ENCODE peak calls at places on chromosomes 1 and 21, in eight cellular contexts. I, D, Z, T, W, N, K and J are unnamed samples.

GRCh38 chr21:37071561-37072238 is 1.2 kb downstream of the PIGP start:
- DNase-seq in I (peak; percentile 14), D (no peak), Z (no peak), T (peak; percentile 61), W (peak; percentile 85), N (peak; percentile 52), K (peak; percentile 18), J (no peak)

GRCh38 chr1:24154215-24154614 is 11.3 kb upstream of the IL22RA1 start:
- DNase-seq in I (no peak), D (no peak), Z (no peak), T (no peak), W (no peak), N (no peak), K (no peak), J (no peak)

GRCh38 chr21:45559216-45560105 is 17.2 kb upstream of the SLC19A1 start:
- DNase-seq in I (no peak), D (no peak), Z (no peak), T (no peak), W (no peak), N (no peak), K (no peak), J (no peak)

GRCh38 chr1:6628971-6629479 is 4.4 kb downstream of the THAP3 start:
- DNase-seq in I (no peak), D (no peak), Z (no peak), T (no peak), W (no peak), N (no peak), K (no peak), J (no peak)

GRCh38 chr1:181452746-181453145 is 30.6 kb upstream of the CACNA1E start:
- DNase-seq in I (no peak), D (no peak), Z (no peak), T (no peak), W (no peak), N (no peak), K (no peak), J (no peak)

GRCh38 chr1:230067441-230067870 is 418 bp downstream of the GALNT2 start:
- DNase-seq in I (peak; percentile 39), D (peak; percentile 15), Z (no peak), T (no peak), W (peak; percentile 76), N (no peak), K (no peak), J (no peak)

GRCh38 chr1:37078866-37079265 is 44.6 kb upstream of the GRIK3 start:
- DNase-seq in I (no peak), D (no peak), Z (no peak), T (no peak), W (no peak), N (no peak), K (no peak), J (no peak)

GRCh38 chr1:70745199-70745598 is 302.4 kb downstream of the PTGER3 start:
- DNase-seq in I (no peak), D (no peak), Z (no peak), T (no peak), W (peak; percentile 48), N (no peak), K (no peak), J (no peak)

GRCh38 chr21:43872549-43873198 is 7.7 kb downstream of the AGPAT3 start:
- DNase-seq in I (no peak), D (no peak), Z (no peak), T (no peak), W (no peak), N (no peak), K (no peak), J (no peak)

GRCh38 chr1:200153277-200154055 is 126.0 kb downstream of the NR5A2 start:
- DNase-seq in I (peak; percentile 60), D (peak; percentile 64), Z (no peak), T (no peak), W (no peak), N (no peak), K (peak; percentile 49), J (no peak)

GRCh38 chr1:234729566-234729965 is 119.6 kb upstream of the IRF2BP2 start:
- DNase-seq in I (no peak), D (no peak), Z (no peak), T (no peak), W (peak; percentile 50), N (no peak), K (no peak), J (no peak)

GRCh38 chr1:151553659-151554058 is 13.6 kb downstream of the TUFT1 start:
- DNase-seq in I (no peak), D (no peak), Z (no peak), T (no peak), W (no peak), N (no peak), K (no peak), J (no peak)

GRCh38 chr1:214310010-214310409 is 29.1 kb downstream of the SMYD2 start:
- DNase-seq in I (no peak), D (no peak), Z (no peak), T (no peak), W (peak; percentile 46), N (no peak), K (no peak), J (no peak)

GRCh38 chr1:231613419-231614349 is 12.9 kb upstream of the DISC1 start:
- DNase-seq in I (no peak), D (no peak), Z (no peak), T (no peak), W (no peak), N (no peak), K (no peak), J (no peak)

GRCh38 chr1:23548704-23549143 is 10.6 kb downstream of the ID3 start:
- DNase-seq in I (no peak), D (no peak), Z (no peak), T (no peak), W (peak; percentile 31), N (no peak), K (no peak), J (no peak)

GRCh38 chr1:75985827-75986226 is 53.6 kb upstream of the ASB17 start:
- DNase-seq in I (no peak), D (no peak), Z (no peak), T (no peak), W (peak; percentile 65), N (no peak), K (no peak), J (no peak)

GRCh38 chr1:3352084-3352951 is 102.1 kb upstream of the ARHGEF16 start:
- DNase-seq in I (no peak), D (no peak), Z (no peak), T (peak; percentile 13), W (peak; percentile 9), N (peak; percentile 25), K (no peak), J (peak; percentile 73)

GRCh38 chr21:31524140-31524539 is 135.4 kb upstream of the SOD1 start:
- DNase-seq in I (no peak), D (no peak), Z (no peak), T (no peak), W (no peak), N (no peak), K (no peak), J (no peak)

GRCh38 chr1:226325178-226325577 is 16.2 kb upstream of the LIN9 start:
- DNase-seq in I (no peak), D (no peak), Z (no peak), T (no peak), W (no peak), N (no peak), K (no peak), J (no peak)